ENCODE peak calls at places on chromosome 19, in seven cellular contexts. J is neural progenitor cell, E is PC-3, O is fibroblast of lung, Q is hepatocyte, R is endothelial cell of umbilical vein, S is mammary epithelial cell. Y is an unnamed sample.

GRCh38 chr19:29800086-29800825 is 11.5 kb upstream of the CCNE1 start:
- DNase-seq in S (no peak), Q (no peak), E (no peak), O (no peak), J (no peak), R (no peak), Y (no peak)

GRCh38 chr19:13054605-13055212 is 47.9 kb downstream of the LYL1 start:
- DNase-seq in O (no peak), Q (no peak), R (no peak), J (no peak), S (no peak), E (no peak), Y (no peak)

GRCh38 chr19:11963566-11964355 is 1.1 kb upstream of the ZNF763 start:
- DNase-seq in O (peak; percentile 66), E (peak; percentile 57), R (peak; percentile 25), Q (peak; percentile 85), S (peak; percentile 21), J (peak; percentile 92), Y (peak; percentile 81)

GRCh38 chr19:37654525-37654832 is 786 bp downstream of the ZFP30 start:
- DNase-seq in R (peak; percentile 48), E (peak; percentile 19), Q (no peak), S (peak; percentile 18), J (peak; percentile 74), O (peak; percentile 40), Y (no peak)

GRCh38 chr19:23160766-23161165 is 43.9 kb downstream of the ZNF730 start:
- DNase-seq in S (no peak), R (no peak), J (no peak), O (no peak), E (no peak), Q (no peak), Y (no peak)

GRCh38 chr19:18649371-18650047 is 12.7 kb downstream of the KLHL26 start:
- DNase-seq in Q (peak; percentile 39), O (peak; percentile 77), J (peak; percentile 46), E (no peak), R (peak; percentile 68), S (peak; percentile 48), Y (no peak)

GRCh38 chr19:23558541-23558940 is 128.5 kb downstream of the ZNF675 start:
- DNase-seq in Q (no peak), E (peak; percentile 72), J (no peak), O (no peak), R (no peak), S (no peak), Y (no peak)

GRCh38 chr19:46783670-46784069 is 4.7 kb downstream of the SLC1A5 start:
- DNase-seq in Q (no peak), S (no peak), E (no peak), R (no peak), O (no peak), J (no peak), Y (no peak)

GRCh38 chr19:17775245-17775927 is 19.6 kb upstream of the B3GNT3 start:
- DNase-seq in E (peak; percentile 74), R (peak; percentile 32), Q (peak; percentile 72), O (no peak), J (peak; percentile 82), S (no peak), Y (peak; percentile 76)

GRCh38 chr19:39428309-39429112 is 7.2 kb downstream of the RPS16 start:
- DNase-seq in E (no peak), R (peak; percentile 86), S (no peak), Q (peak; percentile 86), J (peak; percentile 91), O (peak; percentile 95), Y (no peak)

GRCh38 chr19:13883665-13884064 is 6.7 kb downstream of the NANOS3 start:
- DNase-seq in Q (no peak), E (no peak), J (no peak), R (no peak), O (no peak), S (no peak), Y (peak; percentile 36)

GRCh38 chr19:3245050-3245449 is 20.6 kb downstream of the CELF5 start:
- DNase-seq in J (no peak), S (no peak), Q (no peak), E (no peak), O (no peak), R (no peak), Y (no peak)

GRCh38 chr19:29535432-29535831 is 9.6 kb downstream of the VSTM2B start:
- DNase-seq in J (peak; percentile 39), S (no peak), O (no peak), R (no peak), E (no peak), Q (no peak), Y (no peak)

GRCh38 chr19:18020212-18021067 is 12.5 kb downstream of the ARRDC2 start:
- DNase-seq in E (no peak), R (peak; percentile 82), O (no peak), J (no peak), Q (peak; percentile 49), S (no peak), Y (peak; percentile 58)

GRCh38 chr19:6828698-6829633 is 56.5 kb downstream of the VAV1 start:
- DNase-seq in R (no peak), O (no peak), S (no peak), Q (no peak), E (peak; percentile 81), J (no peak), Y (no peak)

GRCh38 chr19:57058871-57059270 is 60.9 kb upstream of the USP29 start:
- DNase-seq in J (no peak), E (no peak), Q (no peak), S (no peak), R (no peak), O (no peak), Y (no peak)

GRCh38 chr19:23409392-23410048 is 14.2 kb upstream of the ZNF91 start:
- DNase-seq in S (no peak), J (no peak), Q (no peak), R (no peak), E (no peak), O (no peak), Y (peak; percentile 32)

GRCh38 chr19:7575426-7576040 is 20.1 kb upstream of the CAMSAP3 start:
- DNase-seq in S (peak; percentile 66), J (no peak), Q (no peak), O (no peak), R (no peak), E (peak; percentile 73), Y (no peak)

GRCh38 chr19:41699231-41699967 is 9.0 kb upstream of the CEACAM5 start:
- DNase-seq in R (no peak), S (peak; percentile 32), J (no peak), E (no peak), O (no peak), Q (no peak), Y (no peak)

GRCh38 chr19:18249834-18250233 is 23.6 kb upstream of the PDE4C start:
- DNase-seq in O (no peak), R (no peak), J (no peak), S (no peak), E (no peak), Q (no peak), Y (no peak)

GRCh38 chr19:416416-416815 is 7.5 kb upstream of the C2CD4C start:
- DNase-seq in R (no peak), Q (no peak), E (no peak), J (no peak), S (no peak), O (no peak), Y (no peak)

GRCh38 chr19:53867225-53868090 is at the start of gene MYADM:
- DNase-seq in R (peak; percentile 99), E (peak; percentile 100), J (peak; percentile 100), Q (peak; percentile 99), S (peak; percentile 97), O (peak; percentile 98), Y (peak; percentile 97)

DNA sequence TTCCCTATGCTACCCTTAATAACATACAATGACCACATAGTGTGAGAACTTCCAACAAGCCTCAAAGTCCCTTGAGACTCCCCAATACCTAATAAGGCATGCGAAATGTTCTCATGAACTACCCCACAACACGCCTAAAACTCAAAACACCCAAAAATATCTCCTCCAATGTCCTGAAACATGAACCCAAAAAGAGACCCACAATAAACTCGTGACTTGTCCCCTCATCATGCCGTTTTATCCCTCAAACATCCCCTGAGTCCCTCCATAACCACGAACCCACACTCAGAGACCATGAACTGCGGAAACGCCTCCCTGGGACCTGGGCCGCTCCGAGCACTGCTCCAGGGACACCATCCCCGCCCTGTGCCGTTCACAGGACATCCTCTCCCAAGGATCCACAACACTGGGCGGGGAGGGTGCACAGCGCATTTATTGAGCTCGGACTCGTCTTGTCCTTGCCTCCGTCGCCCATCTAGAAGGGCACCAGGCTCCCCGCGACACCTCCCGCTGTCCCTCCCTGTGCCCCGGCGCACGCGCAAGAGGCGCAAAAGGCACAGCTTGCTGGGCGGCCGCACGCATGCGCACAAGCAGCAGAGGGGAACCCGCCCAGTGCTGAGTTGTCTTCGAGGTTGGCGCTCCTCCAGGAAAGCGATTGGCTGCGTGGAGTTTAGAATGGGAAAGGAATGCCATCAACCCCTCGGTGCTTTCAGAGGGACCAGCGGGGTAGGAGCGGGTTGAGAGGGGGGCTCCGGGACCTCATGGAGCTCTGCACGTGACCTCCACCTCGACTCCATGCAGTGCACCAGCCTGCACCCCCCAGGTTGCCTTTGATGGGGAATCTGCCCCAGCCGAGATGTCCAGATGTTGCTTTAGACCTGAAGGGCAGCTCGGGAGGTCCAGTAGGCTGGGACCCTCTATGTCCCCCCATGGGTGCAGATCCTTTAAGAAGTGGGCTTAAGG is 8.8 kb downstream of the FXYD3 start:
- DNase-seq in S (peak; percentile 89), O (peak; percentile 91), E (peak; percentile 87), R (peak; percentile 89), Q (peak; percentile 88), J (peak; percentile 33), Y (peak; percentile 98)
- H2AFZ ChIP-seq in S (peak overlapping the region; percentile 17), O (peak overlapping the region; percentile 99), E (peak overlapping the region; percentile 60), R (peak overlapping the region; percentile 98), Q (no peak overlapping the region), J (no peak overlapping the region), Y (peak overlapping the region; percentile 96)

DNA sequence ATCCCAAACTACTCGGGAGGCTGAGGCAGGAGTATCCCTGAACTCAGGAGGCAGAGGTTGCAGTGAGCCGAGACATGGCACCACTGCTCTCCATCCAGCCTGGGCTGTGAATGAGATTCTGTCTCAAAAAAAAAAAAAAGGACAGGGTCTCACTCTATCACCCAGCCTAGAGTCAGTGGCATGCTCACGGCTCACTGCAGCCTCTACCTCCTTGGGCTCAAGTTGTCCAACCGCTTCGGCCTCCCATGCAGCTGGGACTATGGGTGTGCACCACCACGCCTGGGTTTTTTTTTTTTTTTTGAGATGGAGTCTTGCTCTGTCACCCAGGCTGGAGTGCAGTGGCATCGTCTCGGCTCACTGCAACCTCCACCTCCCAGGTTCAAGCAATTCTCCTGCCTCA is 14.6 kb downstream of the MKNK2 start:
- DNase-seq in S (no peak), J (no peak), Q (no peak), O (no peak), E (no peak), R (no peak), Y (no peak)
- TF ChIP-seq CTCF in S (no peak), J (no peak), Q (no peak), O (no peak), E (no peak), R (no peak), Y (no peak)

GRCh38 chr19:51026554-51026831 is at the start of gene KLK11:
- DNase-seq in J (no peak), O (no peak), E (peak; percentile 32), S (peak; percentile 45), Q (no peak), R (no peak), Y (no peak)
- H2AFZ ChIP-seq in J (no peak within 1 kb of the TSS), O (no peak within 1 kb of the TSS), E (no peak within 1 kb of the TSS), S (peak within 1 kb of the TSS; percentile 21), Q (no peak within 1 kb of the TSS), R (no peak within 1 kb of the TSS), Y (no peak within 1 kb of the TSS)

DNA sequence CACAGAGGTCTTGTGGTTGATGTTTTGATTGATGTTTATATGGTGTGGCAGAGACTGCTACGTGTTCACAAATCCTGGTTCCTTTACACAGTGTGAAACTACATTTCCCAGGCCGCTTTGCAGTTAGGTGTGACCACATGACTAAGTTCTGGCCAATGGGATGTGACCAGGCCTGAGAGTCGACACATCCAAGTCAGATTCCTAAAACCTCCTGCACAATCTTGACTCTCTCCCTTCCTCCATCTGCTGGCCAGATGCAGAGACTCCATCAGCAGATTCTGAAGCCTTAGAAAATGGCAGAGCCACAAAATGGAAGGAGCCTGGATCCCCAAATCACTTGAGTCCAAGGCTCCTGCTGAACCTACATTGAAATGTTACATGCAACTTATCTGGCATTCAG is 12.6 kb downstream of the CD37 start:
- DNase-seq in R (peak; percentile 43), Q (peak; percentile 23), S (peak; percentile 67), O (peak; percentile 76), J (peak; percentile 72), E (peak; percentile 58), Y (peak; percentile 66)
- TF ChIP-seq CTCF in R (no peak), Q (no peak), S (peak; percentile 24), O (peak; percentile 19), J (peak; percentile 31), E (peak; percentile 28), Y (peak; percentile 31)